ENCODE peak calls at places on chromosomes 3 and 15, in four cellular contexts. N, K, T and J are unnamed samples.

GRCh38 chr3:101036676-101037075 is 43.5 kb upstream of the ABI3BP start:
- DNase-seq in N (no peak), K (peak; percentile 26), T (peak; percentile 2), J (no peak)

GRCh38 chr3:15754047-15754446 is 43.7 kb downstream of the ANKRD28 start:
- DNase-seq in N (no peak), K (peak; percentile 44), T (no peak), J (peak; percentile 34)

GRCh38 chr3:197151562-197151961 is 121.9 kb upstream of the MELTF start:
- DNase-seq in N (peak; percentile 18), K (peak; percentile 78), T (no peak), J (peak; percentile 26)

GRCh38 chr3:165259518-165260193 is 63.5 kb upstream of the SLITRK3 start:
- DNase-seq in N (no peak), K (no peak), T (no peak), J (peak; percentile 4)

GRCh38 chr3:43423142-43423541 is 136.8 kb downstream of the SNRK start:
- DNase-seq in N (no peak), K (peak; percentile 57), T (no peak), J (no peak)

GRCh38 chr3:178343433-178344038 is 192.7 kb upstream of the KCNMB2 start:
- DNase-seq in N (no peak), K (no peak), T (no peak), J (no peak)

GRCh38 chr15:55858661-55859060 is 115.7 kb upstream of the PRTG start:
- DNase-seq in N (no peak), K (peak; percentile 52), T (no peak), J (no peak)

GRCh38 chr3:143442761-143443477 is 323.3 kb downstream of the CHST2 start:
- DNase-seq in N (no peak), K (peak; percentile 11), T (no peak), J (no peak)

GRCh38 chr3:188830955-188831354 is 340.8 kb upstream of the TPRG1 start:
- DNase-seq in N (no peak), K (no peak), T (no peak), J (no peak)

GRCh38 chr15:85821545-85821944 is 26.8 kb upstream of the KLHL25 start:
- DNase-seq in N (no peak), K (no peak), T (no peak), J (no peak)

GRCh38 chr3:190491533-190492054 is 22.3 kb upstream of the IL1RAP start:
- DNase-seq in N (no peak), K (no peak), T (no peak), J (no peak)

GRCh38 chr3:9903238-9903624 is 583 bp downstream of the IL17RE start:
- DNase-seq in N (no peak), K (peak; percentile 52), T (no peak), J (no peak)

GRCh38 chr15:68797157-68797556 is 23.5 kb downstream of the ANP32A start:
- DNase-seq in N (no peak), K (peak; percentile 45), T (no peak), J (no peak)

GRCh38 chr15:71752604-71753289 is 57.6 kb upstream of the NR2E3 start:
- DNase-seq in N (peak; percentile 46), K (peak; percentile 94), T (peak; percentile 65), J (peak; percentile 67)

GRCh38 chr3:115659253-115659652 is 35.9 kb downstream of the GAP43 start:
- DNase-seq in N (no peak), K (no peak), T (no peak), J (no peak)

GRCh38 chr15:67107014-67107812 is 41.8 kb downstream of the SMAD3 start:
- DNase-seq in N (peak; percentile 97), K (peak; percentile 100), T (peak; percentile 99), J (peak; percentile 96)

GRCh38 chr3:149377408-149378111 is at the start of gene TM4SF1:
- DNase-seq in N (peak; percentile 78), K (peak; percentile 97), T (no peak), J (peak; percentile 81)

GRCh38 chr3:9765865-9766264 is 3.9 kb downstream of the CAMK1 start:
- DNase-seq in N (no peak), K (no peak), T (no peak), J (no peak)

GRCh38 chr3:134795776-134796312 is 784 bp downstream of the EPHB1 start:
- DNase-seq in N (no peak), K (peak; percentile 8), T (no peak), J (no peak)

GRCh38 chr3:176513604-176514003 is 683.7 kb downstream of the TBL1XR1 start:
- DNase-seq in N (no peak), K (no peak), T (no peak), J (no peak)

GRCh38 chr3:121705541-121705940 is 44.0 kb downstream of the GOLGB1 start:
- DNase-seq in N (no peak), K (peak; percentile 3), T (no peak), J (no peak)

GRCh38 chr3:156619376-156619775 is 55.0 kb upstream of the TIPARP start:
- DNase-seq in N (no peak), K (peak; percentile 36), T (no peak), J (no peak)

GRCh38 chr3:12750223-12750622 is 8.8 kb downstream of the TMEM40 start:
- DNase-seq in N (peak; percentile 70), K (peak; percentile 86), T (peak; percentile 47), J (peak; percentile 52)

GRCh38 chr3:12752803-12753202 is 6.3 kb downstream of the TMEM40 start:
- DNase-seq in N (no peak), K (peak; percentile 24), T (no peak), J (no peak)

GRCh38 chr3:12752111-12752510 is 6.9 kb downstream of the TMEM40 start:
- DNase-seq in N (no peak), K (peak; percentile 21), T (no peak), J (no peak)

GRCh38 chr3:12750658-12751071 is 8.4 kb downstream of the TMEM40 start:
- DNase-seq in N (no peak), K (peak; percentile 64), T (no peak), J (no peak)

GRCh38 chr3:12751548-12751947 is 7.5 kb downstream of the TMEM40 start:
- DNase-seq in N (no peak), K (peak; percentile 31), T (no peak), J (peak; percentile 49)
- H3K27ac ChIP-seq in N (no peak overlapping the region), K (no peak overlapping the region), T (no peak overlapping the region), J (peak overlapping the region; percentile 75)

DNA sequence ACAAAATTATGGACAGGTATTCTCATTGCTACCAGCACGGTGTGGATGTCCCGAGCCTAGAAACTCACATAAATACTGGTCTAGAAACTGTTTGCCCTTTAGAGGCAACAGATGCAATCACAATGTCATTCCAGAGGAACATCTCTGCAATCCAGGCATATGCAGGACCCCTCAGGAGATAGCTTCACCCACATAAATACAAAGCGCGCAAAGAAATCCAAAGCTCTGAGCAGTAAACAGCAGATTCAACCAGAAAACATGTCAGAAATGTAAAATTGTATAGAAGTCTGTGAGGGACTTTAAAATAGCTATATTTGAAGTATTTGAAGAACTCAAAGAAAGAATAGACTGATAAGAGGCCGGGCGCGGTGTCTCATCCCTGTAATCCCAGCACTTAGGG is 291.7 kb downstream of the FAM43A start:
- DNase-seq in N (no peak), K (no peak), T (no peak), J (no peak)
- TF ChIP-seq CTCF in N (no peak), K (no peak), T (no peak), J (no peak)

GRCh38 chr3:136988651-136989050 is 30.9 kb downstream of the IL20RB start:
- DNase-seq in N (no peak), K (no peak), T (no peak), J (no peak)

GRCh38 chr3:136989781-136990524 is 32.2 kb downstream of the IL20RB start:
- DNase-seq in N (no peak), K (no peak), T (no peak), J (no peak)

GRCh38 chr3:136982520-136983138 is 24.8 kb downstream of the IL20RB start:
- DNase-seq in N (no peak), K (no peak), T (no peak), J (no peak)

GRCh38 chr3:136979684-136980083 is 21.9 kb downstream of the IL20RB start:
- DNase-seq in N (no peak), K (peak; percentile 72), T (no peak), J (no peak)

DNA sequence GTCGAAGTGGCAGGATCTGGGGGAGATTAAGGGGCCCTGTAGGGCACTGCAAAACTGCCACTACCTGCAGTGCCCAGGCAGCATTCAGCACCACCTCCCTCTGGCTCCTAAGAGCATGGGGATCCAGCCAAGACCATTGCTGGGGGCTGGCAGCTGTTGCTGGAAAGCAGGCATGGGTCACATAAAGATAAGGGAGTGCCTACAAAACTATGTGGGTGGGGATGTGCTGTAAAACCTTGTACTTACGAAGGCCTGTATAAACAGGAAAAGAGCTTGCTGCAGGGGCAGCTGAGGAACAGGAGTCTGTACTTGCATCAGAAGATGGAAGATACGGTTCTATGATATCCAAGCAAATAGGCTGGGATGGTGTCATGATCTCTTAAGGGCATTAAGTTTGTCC is 27.1 kb downstream of the IL20RB start:
- DNase-seq in N (peak; percentile 16), K (peak; percentile 74), T (no peak), J (peak; percentile 71)
- H3K27ac ChIP-seq in N (no peak overlapping the region), K (no peak overlapping the region), T (no peak overlapping the region), J (peak overlapping the region; percentile 99)

GRCh38 chr15:39887832-39888231 is 32.2 kb downstream of the GPR176 start:
- DNase-seq in N (no peak), K (peak; percentile 50), T (peak; percentile 3), J (peak; percentile 54)
- TF ChIP-seq CTCF in N (peak; percentile 37), K (peak; percentile 44), T (peak; percentile 14), J (peak; percentile 61)